ENCODE peak calls at places on chromosomes 7 and 10, in four cellular contexts. J is stomach; T is naive thymus-derived CD8-positive, alpha-beta T cell; W is B cell. L is an unnamed sample.

GRCh38 chr7:76340617-76341131 is 18.1 kb downstream of the YWHAG start:
- DNase-seq in W (no peak), T (no peak), J (no peak), L (peak)

GRCh38 chr10:132855889-132856288 is 69.9 kb upstream of the NKX6-2 start:
- DNase-seq in W (no peak), J (peak), T (no peak), L (no peak)

GRCh38 chr7:101559586-101559985 is 69.5 kb downstream of the MYL10 start:
- DNase-seq in T (no peak), J (no peak), W (no peak), L (no peak)

GRCh38 chr7:155984609-155985405 is 172.5 kb upstream of the SHH start:
- DNase-seq in T (no peak), W (no peak), J (peak), L (no peak)

GRCh38 chr7:151796091-151796870 is 80.6 kb downstream of the PRKAG2 start:
- DNase-seq in T (no peak), W (no peak), J (peak), L (no peak)

GRCh38 chr7:100604976-100605911 is 3.1 kb downstream of the PCOLCE start:
- DNase-seq in W (peak), J (peak), T (peak), L (no peak)

GRCh38 chr10:128178319-128178937 is 52.2 kb upstream of the MKI67 start:
- DNase-seq in W (no peak), J (no peak), T (peak), L (no peak)

GRCh38 chr7:79723833-79724608 is 270.6 kb upstream of the MAGI2 start:
- DNase-seq in T (no peak), W (no peak), J (no peak), L (no peak)

GRCh38 chr10:29257784-29258135 is 31.1 kb upstream of the LYZL1 start:
- DNase-seq in T (no peak), J (no peak), W (no peak), L (no peak)

GRCh38 chr7:149880871-149881301 is 7.1 kb downstream of the ATP6V0E2 start:
- DNase-seq in T (no peak), J (no peak), W (no peak), L (no peak)

GRCh38 chr10:86647773-86648705 is 6.3 kb upstream of the OPN4 start:
- DNase-seq in W (no peak), T (no peak), J (peak), L (no peak)

GRCh38 chr7:981793-982510 is 1.0 kb upstream of the CYP2W1 start:
- DNase-seq in T (no peak), W (no peak), J (no peak), L (no peak)

GRCh38 chr10:24465124-24465874 is 256.4 kb downstream of the KIAA1217 start:
- DNase-seq in J (peak), W (no peak), T (no peak), L (no peak)

GRCh38 chr7:5766321-5766761 is 15.1 kb downstream of the RNF216 start:
- DNase-seq in J (no peak), W (no peak), T (no peak), L (no peak)

GRCh38 chr10:767211-767610 is 77.7 kb upstream of the DIP2C start:
- DNase-seq in J (no peak), W (no peak), T (no peak), L (no peak)

GRCh38 chr7:124480074-124480820 is 285.3 kb downstream of the GPR37 start:
- DNase-seq in T (no peak), W (no peak), J (no peak), L (no peak)

GRCh38 chr10:119461380-119461779 is 81.1 kb downstream of the RGS10 start:
- DNase-seq in W (no peak), J (peak), T (no peak), L (no peak)

GRCh38 chr10:110474017-110474416 is 23.7 kb upstream of the DUSP5 start:
- DNase-seq in W (no peak), J (no peak), T (no peak), L (no peak)

GRCh38 chr7:18262054-18262453 is 233.5 kb upstream of the HDAC9 start:
- DNase-seq in J (no peak), T (no peak), W (no peak), L (no peak)

GRCh38 chr10:1406172-1406975 is 331.0 kb downstream of the ADARB2 start:
- DNase-seq in T (no peak), W (no peak), J (peak), L (no peak)

GRCh38 chr10:71805776-71806705 is 32.7 kb upstream of the VSIR start:
- DNase-seq in T (no peak), W (no peak), J (peak), L (no peak)

GRCh38 chr10:127925471-127926207 is 18.7 kb downstream of the PTPRE start:
- DNase-seq in T (no peak), W (no peak), J (no peak), L (no peak)

GRCh38 chr7:10412426-10413019 is 561.1 kb upstream of the PHF14 start:
- DNase-seq in J (no peak), T (no peak), W (peak), L (peak)

GRCh38 chr7:18087687-18088078 is 60.0 kb upstream of the PRPS1L1 start:
- DNase-seq in T (no peak), J (no peak), W (no peak), L (no peak)

GRCh38 chr7:107972986-107973385 is 30.0 kb downstream of the LAMB1 start:
- DNase-seq in J (no peak), W (no peak), T (no peak), L (no peak)

L was measured in fibroblast of the conjunctiva.